ENCODE peak calls at places on chromosomes 13 and 19, in five cellular contexts. N, H, G, R and B are unnamed samples.

GRCh38 chr19:18419195-18419698 is at the start of gene SSBP4:
- DNase-seq in N (peak; percentile 81), H (peak; percentile 75), G (peak; percentile 70), R (peak; percentile 73), B (no peak)

GRCh38 chr13:59677966-59678814 is 485.5 kb downstream of the DIAPH3 start:
- DNase-seq in N (no peak), H (no peak), G (peak; percentile 72), R (peak; percentile 34), B (no peak)

GRCh38 chr13:67122251-67122650 is 107.9 kb downstream of the PCDH9 start:
- DNase-seq in N (no peak), H (no peak), G (no peak), R (no peak), B (no peak)

GRCh38 chr13:60164490-60164889 is 762 bp upstream of the DIAPH3 start:
- DNase-seq in N (no peak), H (no peak), G (peak; percentile 2), R (no peak), B (no peak)

GRCh38 chr19:1158885-1159448 is 15.1 kb downstream of the SBNO2 start:
- DNase-seq in N (no peak), H (no peak), G (no peak), R (no peak), B (no peak)

GRCh38 chr19:277581-278165 is 13.5 kb downstream of the PLPP2 start:
- DNase-seq in N (no peak), H (no peak), G (peak; percentile 35), R (no peak), B (no peak)

GRCh38 chr13:90382425-90382824 is 965.1 kb upstream of the MIR17HG start:
- DNase-seq in N (no peak), H (no peak), G (no peak), R (no peak), B (no peak)

GRCh38 chr13:64130600-64130999 is 2715.0 kb upstream of the PCDH20 start:
- DNase-seq in N (peak; percentile 7), H (no peak), G (no peak), R (no peak), B (no peak)

GRCh38 chr13:41565221-41565620 is 107.9 kb downstream of the RGCC start:
- DNase-seq in N (no peak), H (no peak), G (peak; percentile 97), R (no peak), B (peak; percentile 48)

GRCh38 chr19:20247016-20247683 is 80.1 kb downstream of the ZNF486 start:
- DNase-seq in N (peak; percentile 16), H (no peak), G (no peak), R (peak; percentile 33), B (peak; percentile 68)

GRCh38 chr19:15107056-15108010 is at the start of gene SYDE1:
- DNase-seq in N (peak; percentile 56), H (no peak), G (peak; percentile 55), R (no peak), B (no peak)

GRCh38 chr13:29457299-29457698 is 138.2 kb downstream of the SLC7A1 start:
- DNase-seq in N (no peak), H (no peak), G (peak; percentile 79), R (no peak), B (no peak)

GRCh38 chr13:114077938-114078335 is 54.5 kb downstream of the RASA3 start:
- DNase-seq in N (no peak), H (no peak), G (peak; percentile 40), R (no peak), B (peak; percentile 37)

GRCh38 chr13:105338044-105338443 is 1197.4 kb downstream of the EFNB2 start:
- DNase-seq in N (no peak), H (no peak), G (no peak), R (no peak), B (no peak)

GRCh38 chr19:1382250-1382649 is 1.5 kb upstream of the NDUFS7 start:
- DNase-seq in N (no peak), H (no peak), G (no peak), R (no peak), B (no peak)

GRCh38 chr19:16520986-16521624 is 21.1 kb downstream of the CHERP start:
- DNase-seq in N (no peak), H (no peak), G (no peak), R (no peak), B (no peak)

GRCh38 chr19:38684078-38684861 is 36.8 kb downstream of the ACTN4 start:
- DNase-seq in N (peak; percentile 52), H (peak; percentile 87), G (peak; percentile 91), R (no peak), B (no peak)

GRCh38 chr13:94249512-94249911 is 230.0 kb downstream of the DCT start:
- DNase-seq in N (no peak), H (no peak), G (peak; percentile 88), R (no peak), B (no peak)

GRCh38 chr19:35153701-35154534 is 617 bp upstream of the FXYD5 start:
- DNase-seq in N (no peak), H (peak; percentile 56), G (no peak), R (peak; percentile 75), B (no peak)

GRCh38 chr13:98974053-98974452 is 3.8 kb downstream of the DOCK9 start:
- DNase-seq in N (no peak), H (no peak), G (no peak), R (no peak), B (no peak)

GRCh38 chr13:43033038-43033437 is 9.7 kb downstream of the DNAJC15 start:
- DNase-seq in N (no peak), H (no peak), G (no peak), R (no peak), B (no peak)

GRCh38 chr13:20170931-20171330 is 10.1 kb upstream of the GJA3 start:
- DNase-seq in N (no peak), H (no peak), G (no peak), R (no peak), B (no peak)

GRCh38 chr19:51448011-51448744 is 10.1 kb downstream of the SIGLEC8 start:
- DNase-seq in N (no peak), H (no peak), G (no peak), R (no peak), B (no peak)

GRCh38 chr19:30570194-30570593 is 198.0 kb downstream of the ZNF536 start:
- DNase-seq in N (no peak), H (no peak), G (no peak), R (no peak), B (no peak)

GRCh38 chr13:83752141-83752540 is 130.1 kb downstream of the SLITRK1 start:
- DNase-seq in N (no peak), H (no peak), G (peak; percentile 47), R (no peak), B (no peak)

GRCh38 chr13:108705031-108705430 is 75.6 kb downstream of the MYO16 start:
- DNase-seq in N (no peak), H (no peak), G (no peak), R (no peak), B (no peak)

GRCh38 chr19:57363734-57364181 is 407 bp downstream of the TRAPPC2B start:
- DNase-seq in N (no peak), H (no peak), G (peak; percentile 12), R (no peak), B (no peak)

GRCh38 chr13:48431431-48431830 is 18.5 kb upstream of the LPAR6 start:
- DNase-seq in N (no peak), H (no peak), G (no peak), R (no peak), B (no peak)

GRCh38 chr13:36298535-36299068 is 988 bp upstream of the CCDC169 start:
- DNase-seq in N (no peak), H (no peak), G (no peak), R (no peak), B (no peak)

GRCh38 chr13:42039457-42039945 is 8.9 kb upstream of the DGKH start:
- DNase-seq in N (no peak), H (no peak), G (no peak), R (no peak), B (no peak)

GRCh38 chr13:109787135-109787954 is 962 bp upstream of the IRS2 start:
- DNase-seq in N (peak; percentile 40), H (peak; percentile 36), G (peak; percentile 33), R (no peak), B (no peak)

GRCh38 chr13:109789262-109789661 is 2.9 kb upstream of the IRS2 start:
- DNase-seq in N (no peak), H (no peak), G (no peak), R (no peak), B (no peak)

GRCh38 chr13:109786457-109787134 is at the start of gene IRS2:
- DNase-seq in N (peak; percentile 92), H (peak; percentile 95), G (peak; percentile 90), R (peak; percentile 97), B (peak; percentile 98)

GRCh38 chr13:109790071-109790470 is 3.7 kb upstream of the IRS2 start:
- DNase-seq in N (no peak), H (no peak), G (no peak), R (no peak), B (no peak)

GRCh38 chr13:109788372-109789195 is 2.2 kb upstream of the IRS2 start:
- DNase-seq in N (no peak), H (no peak), G (no peak), R (no peak), B (no peak)
- H3K27ac ChIP-seq in N (peak overlapping the region; percentile 87), H (peak overlapping the region; percentile 43), G (no peak overlapping the region), R (peak overlapping the region; percentile 6), B (no peak overlapping the region)

GRCh38 chr19:46147166-46147740 is 785 bp upstream of the IGFL2 start:
- DNase-seq in N (no peak), H (no peak), G (no peak), R (no peak), B (no peak)
- H3K27me3 ChIP-seq in N (peaks cover 39% of the 10 kb centered on the region), H (no peaks in the 10 kb centered on the region), G (peaks cover 48% of the 10 kb centered on the region), R (no peaks in the 10 kb centered on the region), B (no peaks in the 10 kb centered on the region)

DNA sequence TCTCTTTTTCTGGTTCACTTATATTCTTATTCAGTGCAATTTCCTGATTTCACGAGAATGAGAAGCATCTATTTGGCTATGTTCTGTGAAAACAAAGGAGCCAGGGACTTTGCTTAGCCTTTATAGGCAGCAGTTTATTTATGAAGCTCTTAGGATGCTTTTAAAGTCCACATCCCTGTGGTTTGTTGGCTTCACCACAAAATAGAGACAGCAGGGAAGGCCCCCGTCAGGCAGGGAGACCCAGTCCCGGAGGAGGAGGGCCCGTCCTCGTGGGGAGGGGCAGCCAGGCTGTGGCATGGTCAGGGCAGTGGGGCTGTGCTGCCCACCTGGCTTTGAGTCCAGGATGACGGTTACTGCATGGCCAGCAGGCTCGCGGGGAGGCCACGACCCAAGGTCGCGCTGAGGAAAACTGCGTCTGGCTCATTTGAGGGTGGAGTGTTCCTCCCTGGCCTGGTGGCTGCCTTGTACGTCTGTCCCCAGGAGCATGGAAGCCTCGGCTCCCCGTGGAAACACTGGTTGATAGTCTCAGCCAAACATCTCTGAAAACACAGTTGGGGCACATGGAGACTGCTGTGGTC is 92.7 kb downstream of the ATP11A start:
- DNase-seq in N (no peak), H (no peak), G (no peak), R (no peak), B (no peak)
- H3K4me3 ChIP-seq in N (peak overlapping the region; percentile 12), H (no peak overlapping the region), G (no peak overlapping the region), R (no peak overlapping the region), B (peak overlapping the region; percentile 26)

GRCh38 chr19:8576273-8576993 is 809 bp downstream of the MYO1F start:
- DNase-seq in N (no peak), H (peak; percentile 36), G (no peak), R (no peak), B (no peak)

GRCh38 chr19:8577741-8578140 is 499 bp upstream of the MYO1F start:
- DNase-seq in N (no peak), H (no peak), G (no peak), R (no peak), B (no peak)

GRCh38 chr19:8575467-8575997 is 1.7 kb downstream of the MYO1F start:
- DNase-seq in N (no peak), H (peak; percentile 38), G (peak; percentile 35), R (peak; percentile 65), B (no peak)

GRCh38 chr19:8578642-8579265 is 1.5 kb upstream of the MYO1F start:
- DNase-seq in N (peak; percentile 78), H (peak; percentile 85), G (peak; percentile 53), R (peak; percentile 79), B (peak; percentile 76)

GRCh38 chr19:8577247-8577646 is at the start of gene MYO1F:
- DNase-seq in N (peak; percentile 65), H (peak; percentile 66), G (no peak), R (no peak), B (no peak)
- H3K27ac ChIP-seq in N (peak within 1 kb of the TSS; percentile 48), H (peak within 1 kb of the TSS; percentile 47), G (no peak within 1 kb of the TSS), R (no peak within 1 kb of the TSS), B (peak within 1 kb of the TSS; percentile 41)